ENCODE peak calls at places on chromosomes 13 and 19, in five cellular contexts. P is body of pancreas, X is mesothelial cell of epicardium, Z is tibial nerve, L is cardiac muscle cell. U is an unnamed sample.

GRCh38 chr19:34109596-34109995 is 62.7 kb upstream of the LSM14A start:
- DNase-seq in Z (no peak), X (no peak), P (no peak), L (no peak), U (no peak)

GRCh38 chr13:94494021-94494420 is 14.5 kb upstream of the DCT start:
- DNase-seq in Z (no peak), X (no peak), L (no peak), P (no peak), U (no peak)

GRCh38 chr13:101397742-101398141 is 18.6 kb downstream of the NALCN start:
- DNase-seq in P (no peak), X (no peak), Z (no peak), L (no peak), U (no peak)

GRCh38 chr19:49469828-49470614 is 4.0 kb upstream of the FLT3LG start:
- DNase-seq in Z (no peak), P (no peak), X (no peak), L (no peak), U (no peak)

GRCh38 chr13:74206061-74206561 is 71.9 kb upstream of the KLF12 start:
- DNase-seq in X (no peak), Z (no peak), L (no peak), P (no peak), U (no peak)

GRCh38 chr19:3006075-3006767 is 22.9 kb downstream of the TLE2 start:
- DNase-seq in L (no peak), Z (no peak), P (peak; percentile 37), X (no peak), U (no peak)

GRCh38 chr19:19540707-19541515 is 2.8 kb downstream of the CILP2 start:
- DNase-seq in L (peak; percentile 52), X (peak; percentile 58), P (peak; percentile 59), Z (no peak), U (peak; percentile 47)

GRCh38 chr13:60619461-60619860 is 222.4 kb downstream of the TDRD3 start:
- DNase-seq in Z (no peak), X (no peak), P (no peak), L (no peak), U (no peak)

GRCh38 chr19:43774103-43774939 is 6.5 kb downstream of the KCNN4 start:
- DNase-seq in X (peak; percentile 78), L (peak; percentile 86), Z (peak; percentile 27), P (peak; percentile 73), U (no peak)

GRCh38 chr19:21595185-21595584 is 89.8 kb downstream of the ZNF429 start:
- DNase-seq in X (no peak), Z (no peak), L (no peak), P (peak; percentile 38), U (no peak)

GRCh38 chr13:21546372-21546771 is 57.6 kb downstream of the MICU2 start:
- DNase-seq in L (no peak), Z (no peak), P (no peak), X (no peak), U (no peak)

DNA sequence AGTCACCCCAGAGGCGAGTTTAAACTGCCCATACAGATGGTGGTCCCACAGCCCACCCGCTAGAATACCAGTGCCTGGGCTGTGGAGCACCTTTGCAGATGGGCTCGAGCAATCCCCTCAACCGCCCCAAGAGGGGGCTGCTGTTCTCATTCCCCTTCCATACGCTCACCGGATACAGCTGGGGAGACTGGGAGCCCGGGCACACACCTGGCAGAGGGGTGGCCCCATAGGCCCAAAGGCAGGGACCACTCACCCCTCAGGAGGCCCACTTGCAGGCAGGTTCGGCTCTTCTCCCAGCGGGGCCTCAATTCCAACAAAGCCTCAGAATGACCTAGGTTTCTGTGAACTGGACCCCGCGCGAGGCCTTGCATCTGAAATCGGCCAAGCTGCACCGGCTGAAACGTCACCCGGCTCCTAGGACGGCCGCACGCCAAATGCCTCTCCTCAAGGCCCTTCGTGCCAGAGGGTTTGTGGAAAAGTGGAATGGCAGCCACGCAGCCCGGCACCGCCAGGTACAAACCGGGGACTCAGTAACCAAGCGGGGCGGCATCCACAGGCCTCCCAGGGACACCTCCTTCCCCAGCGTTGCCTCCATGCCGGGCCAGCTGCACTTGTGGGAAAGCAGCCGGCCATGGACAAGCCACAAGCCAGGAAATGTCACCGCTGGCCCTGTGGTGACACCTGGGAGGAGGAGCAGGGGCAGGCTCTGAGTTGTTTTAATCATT is 18.7 kb downstream of the MLLT1 start:
- DNase-seq in Z (no peak), P (peak; percentile 52), L (no peak), X (peak; percentile 53), U (no peak)
- TF ChIP-seq CTCF in Z (peak; percentile 33), P (peak; percentile 15), L (peak; percentile 70), X (peak; percentile 36), U (no peak)

DNA sequence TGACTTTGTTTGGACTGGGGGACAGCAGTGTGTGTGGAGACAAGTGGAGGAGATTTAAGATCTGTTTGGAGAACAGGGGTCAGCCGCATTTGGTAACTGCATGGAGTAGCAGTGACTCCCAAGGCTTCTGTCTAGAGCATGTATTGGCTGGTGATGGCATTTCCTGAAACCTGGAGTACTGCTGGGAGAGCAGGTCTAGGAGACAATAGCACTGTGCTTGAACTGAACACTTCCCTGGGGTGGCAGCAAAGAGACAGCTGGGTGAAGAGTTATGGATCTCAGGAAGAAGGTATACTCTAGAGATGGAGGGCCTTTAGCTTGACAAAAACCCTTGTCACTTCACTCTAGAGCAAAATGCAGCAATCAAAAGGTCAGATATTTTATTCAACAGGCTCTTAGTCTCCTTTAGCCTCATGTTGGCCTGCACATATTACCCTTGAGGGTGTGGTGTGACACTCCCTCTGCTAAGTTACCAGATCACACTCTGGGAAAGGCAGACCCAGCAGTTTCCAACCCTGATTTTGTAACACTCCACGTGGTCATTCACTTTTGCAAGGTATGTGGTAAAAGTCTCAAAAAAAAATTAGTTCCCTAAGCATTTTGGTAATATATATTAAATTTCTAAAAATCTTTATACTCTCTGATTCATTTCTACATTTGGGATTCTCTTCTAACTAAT is 70.2 kb downstream of the DHRS12 start:
- DNase-seq in X (no peak), P (peak; percentile 45), L (peak; percentile 9), Z (peak; percentile 33), U (no peak)
- TF ChIP-seq CTCF in X (no peak), P (no peak), L (no peak), Z (no peak), U (no peak)

DNA sequence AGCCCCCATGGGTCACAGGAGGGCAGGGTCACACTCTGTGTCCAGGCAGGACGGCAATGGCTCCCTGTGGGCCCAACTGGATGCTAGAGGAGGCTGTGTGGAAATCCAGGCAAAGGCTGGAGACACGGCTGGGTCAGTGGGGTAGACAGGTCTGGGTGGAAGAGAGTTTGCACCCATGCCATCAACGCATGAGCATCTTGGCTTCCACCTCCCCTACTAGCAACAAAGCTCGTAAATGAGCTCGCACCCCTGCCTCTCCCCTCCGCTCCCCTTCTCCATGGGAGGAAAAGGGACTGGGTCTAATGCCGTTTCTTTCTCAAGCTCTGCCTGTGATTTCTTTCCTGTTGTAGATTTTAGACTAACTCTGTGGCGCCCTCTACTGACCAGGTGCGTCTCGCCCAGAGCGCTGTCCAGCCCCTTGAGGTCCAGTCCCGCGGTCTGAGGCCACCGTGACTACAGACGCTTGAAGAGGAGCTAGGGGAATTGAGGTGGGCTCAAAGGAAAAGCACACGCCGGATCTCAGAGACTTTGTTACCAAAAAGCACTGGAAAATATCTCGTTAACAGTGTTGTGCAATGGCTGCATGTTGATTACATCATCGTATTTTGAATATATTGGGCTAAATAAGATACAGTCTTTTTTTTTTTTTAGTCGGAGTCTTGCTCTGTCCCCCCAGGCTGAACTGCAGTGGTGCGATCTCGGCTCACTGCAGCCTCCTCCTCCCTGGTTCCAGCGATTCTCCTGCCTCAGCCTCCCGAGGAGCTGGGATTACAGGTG is 50.7 kb upstream of the USP29 start:
- DNase-seq in P (peak; percentile 30), Z (no peak), L (no peak), X (no peak), U (peak; percentile 36)
- TF ChIP-seq CTCF in P (no peak), Z (no peak), L (no peak), X (no peak), U (no peak)

GRCh38 chr13:112910016-112910415 is 59.0 kb upstream of the MCF2L start:
- DNase-seq in P (no peak), Z (no peak), L (no peak), X (no peak), U (no peak)
- TF ChIP-seq CTCF in P (no peak), Z (no peak), L (peak; percentile 1), X (no peak), U (no peak)

DNA sequence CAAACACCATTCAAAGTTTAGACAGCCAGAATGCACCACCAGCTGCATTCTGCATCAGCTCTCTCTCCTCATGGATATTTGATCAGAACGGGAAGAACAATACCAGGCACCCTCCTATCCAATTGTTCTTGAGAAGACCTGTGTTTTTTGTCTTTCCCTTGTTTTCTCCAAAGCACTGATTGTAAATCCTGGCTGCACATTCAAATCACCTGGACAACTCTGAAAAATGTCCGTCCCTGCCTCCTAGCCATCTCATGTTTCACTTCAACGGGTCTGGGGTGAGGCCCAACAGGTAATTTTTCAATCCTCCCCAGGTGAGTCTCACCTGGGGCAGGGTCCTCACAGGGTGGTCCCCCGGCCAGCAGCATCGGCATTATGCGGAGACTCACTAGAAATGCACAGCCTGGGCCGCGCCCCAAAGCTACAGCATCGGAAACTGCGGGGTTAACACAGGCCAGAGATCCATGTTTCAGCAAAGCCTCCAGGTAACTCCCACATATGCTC is 5.5 kb downstream of the IRS2 start:
- DNase-seq in P (no peak), Z (no peak), X (no peak), L (no peak), U (no peak)
- TF ChIP-seq CTCF in P (no peak), Z (no peak), X (no peak), L (no peak), U (no peak)